ENCODE peak calls at places on chromosomes 16 and 17, in seven cellular contexts. One of them, this sample, is unnamed.

GRCh38 chr17:74758846-74759163 is 10.4 kb downstream of the NHERF1 start:
- DNase-seq in body of pancreas: no peak
- DNase-seq in tibial nerve: no peak
- DNase-seq in IMR-90: peak; percentile 27
- DNase-seq in Peyer's patch: peak; percentile 77
- DNase-seq in ovary: no peak
- DNase-seq in esophagus muscularis mucosa: no peak
- DNase-seq in this sample: no peak

GRCh38 chr16:80327740-80328139 is 213.1 kb upstream of the DYNLRB2 start:
- DNase-seq in body of pancreas: no peak
- DNase-seq in tibial nerve: no peak
- DNase-seq in IMR-90: no peak
- DNase-seq in Peyer's patch: no peak
- DNase-seq in ovary: no peak
- DNase-seq in esophagus muscularis mucosa: no peak
- DNase-seq in this sample: no peak

GRCh38 chr16:56990407-56991286 is 1.3 kb downstream of the NLRC5 start:
- DNase-seq in body of pancreas: no peak
- DNase-seq in tibial nerve: no peak
- DNase-seq in IMR-90: no peak
- DNase-seq in Peyer's patch: no peak
- DNase-seq in ovary: no peak
- DNase-seq in esophagus muscularis mucosa: no peak
- DNase-seq in this sample: no peak

GRCh38 chr16:84751241-84751640 is 51.4 kb downstream of the USP10 start:
- DNase-seq in body of pancreas: no peak
- DNase-seq in tibial nerve: no peak
- DNase-seq in IMR-90: no peak
- DNase-seq in Peyer's patch: no peak
- DNase-seq in ovary: no peak
- DNase-seq in esophagus muscularis mucosa: no peak
- DNase-seq in this sample: no peak

GRCh38 chr17:67258836-67259468 is 14.0 kb upstream of the HELZ start:
- DNase-seq in body of pancreas: no peak
- DNase-seq in tibial nerve: no peak
- DNase-seq in IMR-90: no peak
- DNase-seq in Peyer's patch: no peak
- DNase-seq in ovary: no peak
- DNase-seq in esophagus muscularis mucosa: no peak
- DNase-seq in this sample: no peak

GRCh38 chr17:41492351-41492750 is 2.6 kb upstream of the KRT36 start:
- DNase-seq in body of pancreas: no peak
- DNase-seq in tibial nerve: peak; percentile 77
- DNase-seq in IMR-90: peak; percentile 33
- DNase-seq in Peyer's patch: no peak
- DNase-seq in ovary: no peak
- DNase-seq in esophagus muscularis mucosa: no peak
- DNase-seq in this sample: peak; percentile 69

GRCh38 chr17:20072692-20072992 is 63.5 kb downstream of the SPECC1 start:
- DNase-seq in body of pancreas: no peak
- DNase-seq in tibial nerve: no peak
- DNase-seq in IMR-90: no peak
- DNase-seq in Peyer's patch: no peak
- DNase-seq in ovary: no peak
- DNase-seq in esophagus muscularis mucosa: no peak
- DNase-seq in this sample: no peak

GRCh38 chr16:78321611-78322010 is 222.2 kb downstream of the WWOX start:
- DNase-seq in body of pancreas: no peak
- DNase-seq in tibial nerve: no peak
- DNase-seq in IMR-90: no peak
- DNase-seq in Peyer's patch: no peak
- DNase-seq in ovary: no peak
- DNase-seq in esophagus muscularis mucosa: no peak
- DNase-seq in this sample: no peak

GRCh38 chr16:3187798-3188674 is at the start of gene OR1F1:
- DNase-seq in body of pancreas: no peak
- DNase-seq in tibial nerve: no peak
- DNase-seq in IMR-90: peak; percentile 80
- DNase-seq in Peyer's patch: peak; percentile 25
- DNase-seq in ovary: no peak
- DNase-seq in esophagus muscularis mucosa: no peak
- DNase-seq in this sample: no peak

GRCh38 chr17:75096082-75096625 is 8.4 kb downstream of the SLC16A5 start:
- DNase-seq in body of pancreas: peak; percentile 90
- DNase-seq in tibial nerve: no peak
- DNase-seq in IMR-90: peak; percentile 69
- DNase-seq in Peyer's patch: peak; percentile 95
- DNase-seq in ovary: no peak
- DNase-seq in esophagus muscularis mucosa: no peak
- DNase-seq in this sample: no peak

GRCh38 chr17:51275381-51275780 is 15.0 kb downstream of the UTP18 start:
- DNase-seq in body of pancreas: no peak
- DNase-seq in tibial nerve: no peak
- DNase-seq in IMR-90: peak; percentile 86
- DNase-seq in Peyer's patch: no peak
- DNase-seq in ovary: no peak
- DNase-seq in esophagus muscularis mucosa: no peak
- DNase-seq in this sample: no peak

GRCh38 chr16:6682142-6682811 is 650.4 kb upstream of the RBFOX1 start:
- DNase-seq in body of pancreas: peak; percentile 33
- DNase-seq in tibial nerve: peak; percentile 9
- DNase-seq in IMR-90: no peak
- DNase-seq in Peyer's patch: peak; percentile 55
- DNase-seq in ovary: no peak
- DNase-seq in esophagus muscularis mucosa: peak; percentile 84
- DNase-seq in this sample: peak; percentile 82

GRCh38 chr17:77734371-77735050 is 224.0 kb upstream of the TNRC6C start:
- DNase-seq in body of pancreas: peak; percentile 57
- DNase-seq in tibial nerve: peak; percentile 86
- DNase-seq in IMR-90: peak; percentile 16
- DNase-seq in Peyer's patch: no peak
- DNase-seq in ovary: peak; percentile 82
- DNase-seq in esophagus muscularis mucosa: peak; percentile 97
- DNase-seq in this sample: peak; percentile 81
- H3K27me3 ChIP-seq in body of pancreas: no peaks in the 10 kb centered on the region
- H3K27me3 ChIP-seq in tibial nerve: no peaks in the 10 kb centered on the region
- H3K27me3 ChIP-seq in IMR-90: peaks cover 32% of the 10 kb centered on the region
- H3K27me3 ChIP-seq in Peyer's patch: no peaks in the 10 kb centered on the region
- H3K27me3 ChIP-seq in ovary: no peaks in the 10 kb centered on the region
- H3K27me3 ChIP-seq in esophagus muscularis mucosa: no peaks in the 10 kb centered on the region
- H3K27me3 ChIP-seq in this sample: no peaks in the 10 kb centered on the region

GRCh38 chr17:8223356-8224063 is 13.1 kb upstream of the AURKB start:
- DNase-seq in body of pancreas: peak; percentile 68
- DNase-seq in tibial nerve: peak; percentile 59
- DNase-seq in IMR-90: peak; percentile 47
- DNase-seq in Peyer's patch: no peak
- DNase-seq in ovary: peak; percentile 72
- DNase-seq in esophagus muscularis mucosa: no peak
- DNase-seq in this sample: peak; percentile 56

GRCh38 chr17:8224891-8225812 is 14.8 kb upstream of the AURKB start:
- DNase-seq in body of pancreas: no peak
- DNase-seq in tibial nerve: no peak
- DNase-seq in IMR-90: no peak
- DNase-seq in Peyer's patch: no peak
- DNase-seq in ovary: no peak
- DNase-seq in esophagus muscularis mucosa: no peak
- DNase-seq in this sample: no peak

GRCh38 chr17:8227238-8227581 is 16.8 kb upstream of the AURKB start:
- DNase-seq in body of pancreas: no peak
- DNase-seq in tibial nerve: no peak
- DNase-seq in IMR-90: no peak
- DNase-seq in Peyer's patch: no peak
- DNase-seq in ovary: no peak
- DNase-seq in esophagus muscularis mucosa: no peak
- DNase-seq in this sample: no peak

GRCh38 chr17:8225813-8226535 is 15.6 kb upstream of the AURKB start:
- DNase-seq in body of pancreas: peak; percentile 56
- DNase-seq in tibial nerve: peak; percentile 69
- DNase-seq in IMR-90: peak; percentile 84
- DNase-seq in Peyer's patch: no peak
- DNase-seq in ovary: peak; percentile 55
- DNase-seq in esophagus muscularis mucosa: no peak
- DNase-seq in this sample: peak; percentile 67

GRCh38 chr17:8226536-8227237 is 16.3 kb upstream of the AURKB start:
- DNase-seq in body of pancreas: peak; percentile 68
- DNase-seq in tibial nerve: peak; percentile 87
- DNase-seq in IMR-90: peak; percentile 91
- DNase-seq in Peyer's patch: peak; percentile 70
- DNase-seq in ovary: peak; percentile 79
- DNase-seq in esophagus muscularis mucosa: peak; percentile 93
- DNase-seq in this sample: peak; percentile 80
- TF ChIP-seq POLR2A in body of pancreas: peak; percentile 45
- TF ChIP-seq POLR2A in tibial nerve: no peak
- TF ChIP-seq POLR2A in IMR-90: peak; percentile 74
- TF ChIP-seq POLR2A in Peyer's patch: no peak
- TF ChIP-seq POLR2A in ovary: no peak
- TF ChIP-seq POLR2A in esophagus muscularis mucosa: no peak
- TF ChIP-seq POLR2A in this sample: no peak

DNA sequence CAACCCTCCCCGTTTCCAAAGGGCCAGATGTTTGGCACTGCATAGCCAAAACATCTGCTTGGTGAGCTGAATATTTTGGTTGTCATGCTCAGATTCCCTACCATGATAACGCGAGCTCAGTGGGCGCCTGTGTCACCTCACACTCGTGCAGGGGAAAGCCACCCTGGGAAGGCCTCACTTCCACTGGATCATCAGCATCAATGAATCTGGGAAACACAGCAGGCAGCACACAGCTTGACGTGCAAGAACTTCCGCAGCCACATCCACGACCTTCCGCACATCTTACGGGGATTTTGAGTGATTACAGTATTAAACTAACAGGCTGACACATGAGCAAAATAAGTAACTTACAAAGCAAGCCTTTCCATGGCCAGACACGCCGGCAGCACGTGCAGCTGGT is 54.7 kb upstream of the FOXF1 start:
- DNase-seq in body of pancreas: no peak
- DNase-seq in tibial nerve: no peak
- DNase-seq in IMR-90: no peak
- DNase-seq in Peyer's patch: no peak
- DNase-seq in ovary: no peak
- DNase-seq in esophagus muscularis mucosa: no peak
- DNase-seq in this sample: no peak
- H3K27me3 ChIP-seq in body of pancreas: no peaks in the 10 kb centered on the region
- H3K27me3 ChIP-seq in tibial nerve: no peaks in the 10 kb centered on the region
- H3K27me3 ChIP-seq in IMR-90: no peaks in the 10 kb centered on the region
- H3K27me3 ChIP-seq in Peyer's patch: no peaks in the 10 kb centered on the region
- H3K27me3 ChIP-seq in ovary: no peaks in the 10 kb centered on the region
- H3K27me3 ChIP-seq in esophagus muscularis mucosa: no peaks in the 10 kb centered on the region
- H3K27me3 ChIP-seq in this sample: no peaks in the 10 kb centered on the region

DNA sequence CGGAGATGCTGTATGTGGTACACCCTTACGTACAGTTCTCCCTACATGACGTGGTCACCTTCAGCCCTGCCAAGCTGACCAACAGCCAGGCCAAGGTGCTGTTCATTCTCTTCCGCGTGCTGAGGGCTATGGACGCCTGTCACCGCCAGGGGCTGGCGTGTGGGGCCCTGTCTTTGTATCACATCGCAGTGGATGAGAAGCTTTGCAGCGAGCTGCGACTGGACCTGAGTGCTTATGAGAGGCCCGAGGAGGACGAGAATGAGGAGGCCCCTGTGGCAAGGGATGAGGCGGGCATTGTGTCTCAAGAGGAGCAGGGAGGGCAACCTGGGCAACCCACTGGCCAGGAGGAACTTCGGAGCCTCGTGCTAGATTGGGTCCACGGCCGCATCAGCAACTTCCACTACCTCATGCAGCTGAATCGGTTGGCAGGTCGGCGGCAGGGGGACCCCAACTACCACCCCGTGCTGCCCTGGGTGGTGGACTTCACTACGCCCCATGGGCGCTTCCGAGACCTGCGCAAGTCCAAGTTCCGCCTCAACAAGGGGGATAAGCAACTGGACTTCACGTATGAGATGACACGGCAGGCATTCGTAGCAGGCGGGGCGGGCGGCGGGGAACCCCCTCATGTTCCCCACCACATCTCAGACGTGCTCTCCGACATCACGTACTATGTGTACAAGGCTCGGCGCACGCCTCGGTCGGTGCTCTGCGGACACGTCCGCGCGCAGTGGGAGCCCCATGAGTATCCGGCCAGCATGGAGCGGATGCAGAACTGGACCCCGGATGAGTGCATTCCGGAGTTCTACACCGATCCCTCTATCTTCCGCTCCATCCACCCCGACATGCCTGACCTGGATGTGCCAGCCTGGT is 1.4 kb downstream of the WDR81 start:
- DNase-seq in body of pancreas: no peak
- DNase-seq in tibial nerve: no peak
- DNase-seq in IMR-90: no peak
- DNase-seq in Peyer's patch: no peak
- DNase-seq in ovary: peak; percentile 35
- DNase-seq in esophagus muscularis mucosa: no peak
- DNase-seq in this sample: no peak
- TF ChIP-seq POLR2A in body of pancreas: no peak
- TF ChIP-seq POLR2A in tibial nerve: no peak
- TF ChIP-seq POLR2A in IMR-90: no peak
- TF ChIP-seq POLR2A in Peyer's patch: no peak
- TF ChIP-seq POLR2A in ovary: no peak
- TF ChIP-seq POLR2A in esophagus muscularis mucosa: no peak
- TF ChIP-seq POLR2A in this sample: no peak

GRCh38 chr16:1013593-1013900 is 32.0 kb downstream of the SOX8 start:
- DNase-seq in body of pancreas: no peak
- DNase-seq in tibial nerve: no peak
- DNase-seq in IMR-90: no peak
- DNase-seq in Peyer's patch: no peak
- DNase-seq in ovary: no peak
- DNase-seq in esophagus muscularis mucosa: no peak
- DNase-seq in this sample: no peak

GRCh38 chr16:1012722-1013592 is 31.4 kb downstream of the SOX8 start:
- DNase-seq in body of pancreas: no peak
- DNase-seq in tibial nerve: no peak
- DNase-seq in IMR-90: no peak
- DNase-seq in Peyer's patch: no peak
- DNase-seq in ovary: no peak
- DNase-seq in esophagus muscularis mucosa: no peak
- DNase-seq in this sample: no peak

GRCh38 chr16:1010815-1011214 is 29.2 kb downstream of the SOX8 start:
- DNase-seq in body of pancreas: no peak
- DNase-seq in tibial nerve: no peak
- DNase-seq in IMR-90: no peak
- DNase-seq in Peyer's patch: no peak
- DNase-seq in ovary: no peak
- DNase-seq in esophagus muscularis mucosa: no peak
- DNase-seq in this sample: no peak

GRCh38 chr16:1011316-1012082 is 29.9 kb downstream of the SOX8 start:
- DNase-seq in body of pancreas: no peak
- DNase-seq in tibial nerve: no peak
- DNase-seq in IMR-90: no peak
- DNase-seq in Peyer's patch: no peak
- DNase-seq in ovary: no peak
- DNase-seq in esophagus muscularis mucosa: no peak
- DNase-seq in this sample: no peak

GRCh38 chr16:1012135-1012534 is 30.6 kb downstream of the SOX8 start:
- DNase-seq in body of pancreas: no peak
- DNase-seq in tibial nerve: no peak
- DNase-seq in IMR-90: no peak
- DNase-seq in Peyer's patch: no peak
- DNase-seq in ovary: no peak
- DNase-seq in esophagus muscularis mucosa: no peak
- DNase-seq in this sample: no peak
- H3K27me3 ChIP-seq in body of pancreas: no peaks in the 10 kb centered on the region
- H3K27me3 ChIP-seq in tibial nerve: no peaks in the 10 kb centered on the region
- H3K27me3 ChIP-seq in IMR-90: peaks cover 49% of the 10 kb centered on the region
- H3K27me3 ChIP-seq in Peyer's patch: no peaks in the 10 kb centered on the region
- H3K27me3 ChIP-seq in ovary: no peaks in the 10 kb centered on the region
- H3K27me3 ChIP-seq in esophagus muscularis mucosa: no peaks in the 10 kb centered on the region
- H3K27me3 ChIP-seq in this sample: no peaks in the 10 kb centered on the region